ENCODE peak calls at places on chromosomes 13 and 19, in five cellular contexts. E is HepG2, I is NT2/D1, Q is H1, F is GM12878. X is an unnamed sample.

GRCh38 chr13:24709186-24709913 is 29.1 kb downstream of the ATP12A start:
- DNase-seq in I (no peak), F (no peak), Q (no peak), E (no peak), X (no peak)

GRCh38 chr13:33191425-33192221 is 93.9 kb downstream of the STARD13 start:
- DNase-seq in I (no peak), F (no peak), Q (no peak), E (no peak), X (no peak)

GRCh38 chr13:78660130-78660857 is 1.3 kb upstream of the OBI1 start:
- DNase-seq in E (peak; percentile 25), F (no peak), Q (no peak), I (no peak), X (peak; percentile 53)

GRCh38 chr19:28427256-28428083 is 785.5 kb downstream of the UQCRFS1 start:
- DNase-seq in I (no peak), F (no peak), Q (no peak), E (no peak), X (no peak)

GRCh38 chr13:40149611-40150283 is 494.3 kb downstream of the COG6 start:
- DNase-seq in Q (no peak), E (no peak), F (no peak), I (no peak), X (no peak)

GRCh38 chr13:109569938-109570711 is 216.3 kb downstream of the IRS2 start:
- DNase-seq in Q (no peak), E (no peak), I (no peak), F (peak; percentile 8), X (no peak)

GRCh38 chr19:42512743-42513304 is 15.5 kb downstream of the CEACAM1 start:
- DNase-seq in Q (no peak), F (peak; percentile 71), E (no peak), I (no peak), X (no peak)

GRCh38 chr19:48501446-48501960 is 10.1 kb downstream of the LMTK3 start:
- DNase-seq in I (peak; percentile 90), F (peak; percentile 43), Q (peak; percentile 49), E (peak; percentile 84), X (peak; percentile 68)

GRCh38 chr19:44430956-44431355 is 17.3 kb downstream of the ZNF229 start:
- DNase-seq in Q (no peak), F (no peak), I (no peak), E (no peak), X (no peak)

GRCh38 chr19:10812196-10812595 is 23.8 kb downstream of the TMED1 start:
- DNase-seq in Q (no peak), I (no peak), E (no peak), F (no peak), X (no peak)

GRCh38 chr13:44244288-44244687 is 129.3 kb upstream of the SERP2 start:
- DNase-seq in F (no peak), I (no peak), E (no peak), Q (no peak), X (no peak)

GRCh38 chr13:73001971-73002370 is 56.8 kb upstream of the KLF5 start:
- DNase-seq in Q (no peak), I (no peak), F (no peak), E (no peak), X (no peak)

GRCh38 chr19:48985711-48986110 is 7.4 kb downstream of the GYS1 start:
- DNase-seq in I (no peak), Q (no peak), E (no peak), F (no peak), X (no peak)

GRCh38 chr13:46369506-46370268 is 17.4 kb downstream of the RUBCNL start:
- DNase-seq in E (no peak), F (no peak), I (no peak), Q (no peak), X (no peak)

GRCh38 chr19:991174-991931 is 7.2 kb downstream of the WDR18 start:
- DNase-seq in F (no peak), E (no peak), I (no peak), Q (no peak), X (peak; percentile 88)

GRCh38 chr19:45693168-45693788 is 812 bp downstream of the QPCTL start:
- DNase-seq in I (no peak), F (no peak), Q (no peak), E (peak; percentile 64), X (peak; percentile 75)

GRCh38 chr13:93521307-93521706 is 294.7 kb downstream of the GPC6 start:
- DNase-seq in E (no peak), Q (no peak), F (no peak), I (no peak), X (no peak)

GRCh38 chr13:99894835-99895427 is 76.6 kb downstream of the ZIC5 start:
- DNase-seq in F (no peak), I (no peak), E (no peak), Q (no peak), X (no peak)

GRCh38 chr13:98664047-98664446 is 87.1 kb upstream of the STK24 start:
- DNase-seq in Q (no peak), E (no peak), I (no peak), F (no peak), X (no peak)

GRCh38 chr13:36193151-36193855 is 21.1 kb downstream of the SOHLH2 start:
- DNase-seq in E (no peak), Q (no peak), F (no peak), I (no peak), X (no peak)

GRCh38 chr19:51439021-51439465 is 19.2 kb downstream of the SIGLEC8 start:
- DNase-seq in I (peak; percentile 13), Q (no peak), F (no peak), E (peak; percentile 14), X (no peak)

GRCh38 chr13:74695021-74695800 is 561.0 kb upstream of the KLF12 start:
- DNase-seq in E (no peak), Q (no peak), F (no peak), I (no peak), X (no peak)

GRCh38 chr19:11921852-11922495 is 2.9 kb upstream of the ZNF700 start:
- DNase-seq in F (no peak), I (no peak), E (no peak), Q (no peak), X (no peak)

GRCh38 chr13:110944121-110944967 is 29.5 kb upstream of the ANKRD10 start:
- DNase-seq in Q (no peak), I (no peak), F (no peak), E (peak; percentile 52), X (peak; percentile 24)

GRCh38 chr19:36417752-36418286 is 625 bp downstream of the ZFP82 start:
- DNase-seq in F (no peak), E (no peak), Q (no peak), I (no peak), X (no peak)

GRCh38 chr13:32883501-32883900 is 132.7 kb upstream of the KL start:
- DNase-seq in Q (no peak), F (no peak), E (no peak), I (no peak), X (no peak)

GRCh38 chr19:3357731-3358391 is 8.5 kb upstream of the NFIC start:
- DNase-seq in F (no peak), Q (no peak), E (no peak), I (peak; percentile 57), X (no peak)
- TF ChIP-seq SUZ12 in F (no peak), Q (no peak), E (no peak), I (no peak), X (no peak)

DNA sequence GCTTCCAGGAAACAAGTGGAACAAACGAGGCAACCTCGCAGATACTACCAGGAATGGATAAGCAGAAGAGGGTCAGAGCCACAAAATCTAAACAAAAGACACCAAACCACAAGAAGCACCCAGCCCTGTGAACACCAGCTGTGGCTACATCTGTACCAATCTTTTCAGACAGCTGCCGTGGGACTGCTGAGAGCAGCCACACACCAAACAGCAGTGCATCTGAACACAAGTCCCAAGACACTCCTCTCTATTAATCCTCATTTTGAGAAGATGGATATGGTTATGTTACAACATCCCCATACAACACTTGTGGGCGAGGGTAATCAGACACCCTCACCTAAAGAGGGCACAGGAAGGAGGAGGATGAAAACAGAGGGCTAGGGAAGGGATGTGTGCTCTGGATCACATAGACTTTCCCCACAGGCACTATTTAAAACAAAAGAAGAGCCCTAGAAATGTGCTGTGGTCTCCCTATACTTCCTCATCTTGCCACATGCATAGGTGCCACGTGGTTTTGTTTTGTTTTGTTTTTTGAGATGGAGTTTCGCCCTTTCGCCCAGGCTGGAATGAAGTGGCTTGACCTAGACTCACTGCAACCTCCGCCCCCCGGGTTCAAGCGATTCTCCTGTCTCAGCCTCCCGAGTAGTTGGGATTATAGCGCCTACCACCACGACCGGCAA is 41.6 kb upstream of the ZNF14 start:
- DNase-seq in F (no peak), I (no peak), Q (no peak), E (no peak), X (no peak)
- TF ChIP-seq SUZ12 in F (no peak), I (no peak), Q (no peak), E (no peak), X (no peak)

GRCh38 chr19:12946092-12946845 is 607 bp downstream of the RAD23A start:
- DNase-seq in F (no peak), I (peak; percentile 77), E (peak; percentile 71), Q (peak; percentile 68), X (peak; percentile 71)
- TF ChIP-seq SUZ12 in F (no peak), I (no peak), E (no peak), Q (no peak), X (no peak)

GRCh38 chr13:105338044-105338443 is 1197.4 kb downstream of the EFNB2 start:
- DNase-seq in Q (no peak), F (no peak), I (no peak), E (no peak), X (no peak)

GRCh38 chr13:105340061-105340606 is 1195.3 kb downstream of the EFNB2 start:
- DNase-seq in Q (no peak), I (no peak), E (no peak), F (no peak), X (no peak)

GRCh38 chr13:105336706-105337582 is 1198.5 kb downstream of the EFNB2 start:
- DNase-seq in F (no peak), E (no peak), I (no peak), Q (no peak), X (no peak)

GRCh38 chr13:105341256-105341655 is 1194.2 kb downstream of the EFNB2 start:
- DNase-seq in E (no peak), I (no peak), F (no peak), Q (no peak), X (no peak)

DNA sequence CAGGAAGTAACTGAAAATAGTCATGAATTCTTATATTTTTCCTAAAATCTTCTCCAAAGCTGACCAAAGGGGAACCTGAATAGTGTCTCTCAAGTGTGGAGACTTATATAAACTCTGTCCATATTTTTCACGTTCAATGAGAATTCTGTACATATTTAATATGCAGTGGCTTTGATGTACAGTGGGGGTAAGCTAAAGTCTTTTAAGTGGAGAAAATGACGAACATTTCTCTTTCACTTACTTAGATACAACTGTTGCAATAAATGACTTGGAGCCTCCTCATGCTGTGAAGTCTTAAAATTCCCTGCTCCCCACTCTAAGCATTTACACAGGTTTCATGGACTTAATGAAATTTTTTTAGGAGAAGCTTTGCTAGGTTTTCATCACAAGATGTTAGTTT is 1196.7 kb downstream of the EFNB2 start:
- DNase-seq in F (no peak), Q (no peak), E (no peak), I (no peak), X (no peak)
- TF ChIP-seq SUZ12 in F (no peak), Q (no peak), E (no peak), I (no peak), X (no peak)

GRCh38 chr13:37412271-37412683 is 186.3 kb downstream of the POSTN start:
- DNase-seq in Q (no peak), E (no peak), I (no peak), F (no peak), X (no peak)
- TF ChIP-seq SUZ12 in Q (no peak), E (no peak), I (no peak), F (no peak), X (no peak)

X was measured in HEK293T.